ENCODE peak calls at places on chromosomes 4 and X, in nine cellular contexts. One of them, this sample, is unnamed.
A peak's percentile ranks its signal among the peaks of the same experiment; 100 is the strongest.

GRCh38 chr4:48255130-48255958 is 14.3 kb downstream of the TEC start:
- DNase-seq in GM06990: no peak
- DNase-seq in AG09309: no peak
- DNase-seq in HL-60: no peak
- DNase-seq in pancreas: no peak
- DNase-seq in CD4-positive, CD25-positive, alpha-beta regulatory T cell: no peak
- DNase-seq in uterus: no peak
- DNase-seq in coronary artery: no peak
- DNase-seq in kidney: no peak
- DNase-seq in this sample: no peak

GRCh38 chr4:4685810-4686209 is 144.0 kb upstream of the STX18 start:
- DNase-seq in GM06990: no peak
- DNase-seq in AG09309: no peak
- DNase-seq in coronary artery: no peak
- DNase-seq in CD4-positive, CD25-positive, alpha-beta regulatory T cell: no peak
- DNase-seq in pancreas: no peak
- DNase-seq in HL-60: no peak
- DNase-seq in uterus: no peak
- DNase-seq in kidney: no peak
- DNase-seq in this sample: peak; percentile 69

GRCh38 chrX:9207142-9207541 is 173.2 kb upstream of the FAM9B start:
- DNase-seq in HL-60: no peak
- DNase-seq in uterus: peak; percentile 26
- DNase-seq in AG09309: no peak
- DNase-seq in CD4-positive, CD25-positive, alpha-beta regulatory T cell: no peak
- DNase-seq in GM06990: no peak
- DNase-seq in kidney: peak; percentile 83
- DNase-seq in coronary artery: no peak
- DNase-seq in pancreas: no peak
- DNase-seq in this sample: peak; percentile 21

GRCh38 chr4:186592450-186592849 is 37.1 kb upstream of the MTNR1A start:
- DNase-seq in pancreas: no peak
- DNase-seq in GM06990: no peak
- DNase-seq in HL-60: no peak
- DNase-seq in AG09309: no peak
- DNase-seq in coronary artery: no peak
- DNase-seq in CD4-positive, CD25-positive, alpha-beta regulatory T cell: no peak
- DNase-seq in uterus: no peak
- DNase-seq in kidney: no peak
- DNase-seq in this sample: no peak

GRCh38 chr4:79164961-79165610 is 160.8 kb downstream of the NAA11 start:
- DNase-seq in GM06990: no peak
- DNase-seq in uterus: no peak
- DNase-seq in AG09309: no peak
- DNase-seq in coronary artery: no peak
- DNase-seq in pancreas: no peak
- DNase-seq in CD4-positive, CD25-positive, alpha-beta regulatory T cell: no peak
- DNase-seq in HL-60: peak; percentile 65
- DNase-seq in kidney: no peak
- DNase-seq in this sample: no peak

GRCh38 chrX:44431206-44431605 is 87.7 kb upstream of the EFHC2 start:
- DNase-seq in AG09309: no peak
- DNase-seq in GM06990: no peak
- DNase-seq in CD4-positive, CD25-positive, alpha-beta regulatory T cell: no peak
- DNase-seq in uterus: no peak
- DNase-seq in kidney: no peak
- DNase-seq in HL-60: no peak
- DNase-seq in coronary artery: no peak
- DNase-seq in pancreas: no peak
- DNase-seq in this sample: no peak

GRCh38 chr4:27861802-27862201 is 1001.2 kb downstream of the STIM2 start:
- DNase-seq in uterus: no peak
- DNase-seq in kidney: no peak
- DNase-seq in pancreas: no peak
- DNase-seq in AG09309: peak; percentile 39
- DNase-seq in coronary artery: no peak
- DNase-seq in GM06990: no peak
- DNase-seq in CD4-positive, CD25-positive, alpha-beta regulatory T cell: no peak
- DNase-seq in HL-60: no peak
- DNase-seq in this sample: peak; percentile 42

GRCh38 chrX:138775501-138775900 is 64.0 kb upstream of the FGF13 start:
- DNase-seq in AG09309: no peak
- DNase-seq in CD4-positive, CD25-positive, alpha-beta regulatory T cell: peak; percentile 11
- DNase-seq in HL-60: no peak
- DNase-seq in kidney: no peak
- DNase-seq in uterus: no peak
- DNase-seq in GM06990: no peak
- DNase-seq in coronary artery: no peak
- DNase-seq in pancreas: no peak
- DNase-seq in this sample: peak; percentile 38

GRCh38 chr4:95548738-95549245 is at the start of gene UNC5C:
- DNase-seq in CD4-positive, CD25-positive, alpha-beta regulatory T cell: no peak
- DNase-seq in uterus: peak; percentile 83
- DNase-seq in pancreas: peak; percentile 66
- DNase-seq in HL-60: peak; percentile 72
- DNase-seq in AG09309: no peak
- DNase-seq in GM06990: peak; percentile 12
- DNase-seq in kidney: peak; percentile 92
- DNase-seq in coronary artery: peak; percentile 96
- DNase-seq in this sample: peak; percentile 38

GRCh38 chr4:56026596-56026995 is 77.9 kb downstream of the CEP135 start:
- DNase-seq in coronary artery: no peak
- DNase-seq in CD4-positive, CD25-positive, alpha-beta regulatory T cell: no peak
- DNase-seq in GM06990: no peak
- DNase-seq in uterus: no peak
- DNase-seq in AG09309: no peak
- DNase-seq in kidney: no peak
- DNase-seq in pancreas: no peak
- DNase-seq in HL-60: no peak
- DNase-seq in this sample: no peak

GRCh38 chr4:8316251-8316771 is 46.8 kb downstream of the HTRA3 start:
- DNase-seq in AG09309: no peak
- DNase-seq in coronary artery: no peak
- DNase-seq in pancreas: peak; percentile 49
- DNase-seq in HL-60: no peak
- DNase-seq in GM06990: no peak
- DNase-seq in kidney: peak; percentile 79
- DNase-seq in CD4-positive, CD25-positive, alpha-beta regulatory T cell: no peak
- DNase-seq in uterus: no peak
- DNase-seq in this sample: no peak

GRCh38 chr4:73668806-73669205 is 48.6 kb upstream of the RASSF6 start:
- DNase-seq in coronary artery: no peak
- DNase-seq in AG09309: no peak
- DNase-seq in GM06990: no peak
- DNase-seq in kidney: no peak
- DNase-seq in uterus: no peak
- DNase-seq in pancreas: no peak
- DNase-seq in HL-60: no peak
- DNase-seq in CD4-positive, CD25-positive, alpha-beta regulatory T cell: no peak
- DNase-seq in this sample: no peak

GRCh38 chr4:73664470-73664869 is 44.2 kb upstream of the RASSF6 start:
- DNase-seq in pancreas: no peak
- DNase-seq in HL-60: no peak
- DNase-seq in coronary artery: no peak
- DNase-seq in AG09309: no peak
- DNase-seq in GM06990: no peak
- DNase-seq in uterus: no peak
- DNase-seq in CD4-positive, CD25-positive, alpha-beta regulatory T cell: no peak
- DNase-seq in kidney: no peak
- DNase-seq in this sample: no peak

GRCh38 chr4:73673286-73673685 is 53.0 kb upstream of the RASSF6 start:
- DNase-seq in AG09309: no peak
- DNase-seq in HL-60: no peak
- DNase-seq in kidney: no peak
- DNase-seq in GM06990: no peak
- DNase-seq in CD4-positive, CD25-positive, alpha-beta regulatory T cell: no peak
- DNase-seq in pancreas: no peak
- DNase-seq in coronary artery: no peak
- DNase-seq in uterus: no peak
- DNase-seq in this sample: no peak

GRCh38 chr4:73674451-73674919 is 54.2 kb upstream of the RASSF6 start:
- DNase-seq in uterus: no peak
- DNase-seq in coronary artery: no peak
- DNase-seq in GM06990: no peak
- DNase-seq in HL-60: no peak
- DNase-seq in AG09309: no peak
- DNase-seq in CD4-positive, CD25-positive, alpha-beta regulatory T cell: no peak
- DNase-seq in kidney: no peak
- DNase-seq in pancreas: no peak
- DNase-seq in this sample: peak; percentile 16

DNA sequence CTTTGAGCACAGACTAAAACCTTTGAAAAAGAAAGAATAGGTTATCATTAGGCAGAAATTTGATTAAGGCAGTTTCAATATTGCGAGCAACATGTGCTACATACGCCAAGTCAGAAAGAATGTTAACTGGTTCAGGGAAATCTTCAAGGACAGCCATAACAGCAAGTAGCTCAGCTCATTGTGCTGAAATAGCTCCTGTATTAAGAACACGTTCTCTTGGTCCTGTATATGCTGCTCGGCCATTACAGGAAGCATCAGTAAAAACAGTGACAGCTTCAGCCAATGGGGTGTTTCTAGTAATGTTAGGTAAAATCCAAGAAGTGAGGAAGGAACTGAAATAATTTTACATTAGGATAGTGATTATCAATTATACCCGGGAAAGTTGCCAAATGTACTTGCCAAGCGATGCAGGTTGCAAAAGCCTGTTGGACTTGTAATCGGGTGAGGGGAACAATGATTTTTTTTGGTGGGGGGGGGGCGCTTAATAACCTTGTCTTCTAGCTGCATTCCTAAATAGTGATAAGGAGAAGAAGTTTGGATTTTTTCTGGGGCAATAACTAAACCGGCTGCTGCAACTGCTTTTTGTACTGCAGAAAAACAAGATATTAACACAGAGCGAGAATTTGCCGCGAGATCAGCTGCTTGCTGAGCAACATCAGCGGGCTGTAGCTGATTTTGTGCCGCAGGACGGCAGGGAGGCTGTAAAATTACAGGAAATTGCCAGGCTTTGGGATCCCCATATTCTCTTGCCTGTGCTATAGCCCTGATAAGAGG is 49.4 kb upstream of the RASSF6 start:
- DNase-seq in uterus: no peak
- DNase-seq in CD4-positive, CD25-positive, alpha-beta regulatory T cell: no peak
- DNase-seq in coronary artery: no peak
- DNase-seq in HL-60: no peak
- DNase-seq in kidney: no peak
- DNase-seq in pancreas: no peak
- DNase-seq in AG09309: no peak
- DNase-seq in GM06990: no peak
- DNase-seq in this sample: peak; percentile 23
- H3K4me3 ChIP-seq in uterus: peak overlapping the region; percentile 9
- H3K4me3 ChIP-seq in CD4-positive, CD25-positive, alpha-beta regulatory T cell: no peak overlapping the region
- H3K4me3 ChIP-seq in coronary artery: peak overlapping the region; percentile 48
- H3K4me3 ChIP-seq in HL-60: no peak overlapping the region
- H3K4me3 ChIP-seq in kidney: no peak overlapping the region
- H3K4me3 ChIP-seq in pancreas: no peak overlapping the region
- H3K4me3 ChIP-seq in AG09309: no peak overlapping the region
- H3K4me3 ChIP-seq in GM06990: no peak overlapping the region
- H3K4me3 ChIP-seq in this sample: no peak overlapping the region

GRCh38 chr4:174217273-174218126 is 66.0 kb downstream of the FBXO8 start:
- DNase-seq in GM06990: no peak
- DNase-seq in CD4-positive, CD25-positive, alpha-beta regulatory T cell: no peak
- DNase-seq in pancreas: peak; percentile 64
- DNase-seq in coronary artery: no peak
- DNase-seq in uterus: no peak
- DNase-seq in AG09309: peak; percentile 31
- DNase-seq in kidney: peak; percentile 63
- DNase-seq in HL-60: no peak
- DNase-seq in this sample: peak; percentile 51
- H3K4me3 ChIP-seq in GM06990: no peak overlapping the region
- H3K4me3 ChIP-seq in CD4-positive, CD25-positive, alpha-beta regulatory T cell: peak overlapping the region; percentile 18
- H3K4me3 ChIP-seq in pancreas: no peak overlapping the region
- H3K4me3 ChIP-seq in coronary artery: peak overlapping the region; percentile 69
- H3K4me3 ChIP-seq in uterus: peak overlapping the region; percentile 31
- H3K4me3 ChIP-seq in AG09309: peak overlapping the region; percentile 40
- H3K4me3 ChIP-seq in kidney: peak overlapping the region; percentile 30
- H3K4me3 ChIP-seq in HL-60: no peak overlapping the region
- H3K4me3 ChIP-seq in this sample: peak overlapping the region; percentile 31

GRCh38 chrX:530726-531610 is 99.6 kb upstream of the SHOX start:
- DNase-seq in uterus: no peak
- DNase-seq in kidney: no peak
- DNase-seq in GM06990: no peak
- DNase-seq in AG09309: no peak
- DNase-seq in CD4-positive, CD25-positive, alpha-beta regulatory T cell: no peak
- DNase-seq in coronary artery: no peak
- DNase-seq in pancreas: no peak
- DNase-seq in HL-60: no peak
- DNase-seq in this sample: no peak

GRCh38 chrX:536616-537015 is 94.0 kb upstream of the SHOX start:
- DNase-seq in AG09309: no peak
- DNase-seq in HL-60: no peak
- DNase-seq in CD4-positive, CD25-positive, alpha-beta regulatory T cell: no peak
- DNase-seq in coronary artery: no peak
- DNase-seq in uterus: no peak
- DNase-seq in pancreas: no peak
- DNase-seq in GM06990: no peak
- DNase-seq in kidney: no peak
- DNase-seq in this sample: no peak

GRCh38 chrX:526295-527224 is 104.0 kb upstream of the SHOX start:
- DNase-seq in coronary artery: no peak
- DNase-seq in HL-60: no peak
- DNase-seq in kidney: no peak
- DNase-seq in AG09309: no peak
- DNase-seq in CD4-positive, CD25-positive, alpha-beta regulatory T cell: peak; percentile 28
- DNase-seq in GM06990: no peak
- DNase-seq in pancreas: no peak
- DNase-seq in uterus: no peak
- DNase-seq in this sample: no peak

GRCh38 chrX:534804-535203 is 95.8 kb upstream of the SHOX start:
- DNase-seq in CD4-positive, CD25-positive, alpha-beta regulatory T cell: no peak
- DNase-seq in pancreas: no peak
- DNase-seq in GM06990: no peak
- DNase-seq in coronary artery: no peak
- DNase-seq in AG09309: no peak
- DNase-seq in kidney: no peak
- DNase-seq in HL-60: no peak
- DNase-seq in uterus: no peak
- DNase-seq in this sample: no peak

DNA sequence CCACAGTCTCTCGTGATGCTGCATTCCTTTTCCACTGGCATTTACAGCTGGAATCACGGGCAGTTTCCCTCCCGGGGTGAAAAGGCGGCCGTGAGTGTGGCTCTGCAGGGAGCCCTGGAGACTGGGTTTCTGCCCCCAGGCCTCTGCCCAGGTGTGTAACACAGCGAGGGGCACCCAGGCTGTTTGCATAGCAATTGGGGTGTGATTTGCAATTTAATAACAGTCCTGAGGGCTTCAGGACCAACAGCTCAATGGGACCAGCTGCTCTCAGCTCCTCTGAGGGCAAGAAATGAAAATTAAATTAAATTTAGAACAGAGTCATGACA is 99.0 kb upstream of the SHOX start:
- DNase-seq in CD4-positive, CD25-positive, alpha-beta regulatory T cell: no peak
- DNase-seq in GM06990: no peak
- DNase-seq in kidney: no peak
- DNase-seq in HL-60: no peak
- DNase-seq in coronary artery: no peak
- DNase-seq in AG09309: no peak
- DNase-seq in pancreas: no peak
- DNase-seq in uterus: no peak
- DNase-seq in this sample: no peak
- H3K4me3 ChIP-seq in CD4-positive, CD25-positive, alpha-beta regulatory T cell: no peak overlapping the region
- H3K4me3 ChIP-seq in GM06990: no peak overlapping the region
- H3K4me3 ChIP-seq in kidney: no peak overlapping the region
- H3K4me3 ChIP-seq in HL-60: no peak overlapping the region
- H3K4me3 ChIP-seq in coronary artery: no peak overlapping the region
- H3K4me3 ChIP-seq in AG09309: no peak overlapping the region
- H3K4me3 ChIP-seq in pancreas: no peak overlapping the region
- H3K4me3 ChIP-seq in uterus: no peak overlapping the region
- H3K4me3 ChIP-seq in this sample: no peak overlapping the region

GRCh38 chrX:74119016-74119910 is 184.7 kb upstream of the ZCCHC13 start:
- DNase-seq in pancreas: no peak
- DNase-seq in CD4-positive, CD25-positive, alpha-beta regulatory T cell: no peak
- DNase-seq in coronary artery: no peak
- DNase-seq in HL-60: peak; percentile 14
- DNase-seq in kidney: no peak
- DNase-seq in GM06990: no peak
- DNase-seq in AG09309: no peak
- DNase-seq in uterus: no peak
- DNase-seq in this sample: peak; percentile 12
- H3K4me3 ChIP-seq in pancreas: no peak overlapping the region
- H3K4me3 ChIP-seq in CD4-positive, CD25-positive, alpha-beta regulatory T cell: no peak overlapping the region
- H3K4me3 ChIP-seq in coronary artery: no peak overlapping the region
- H3K4me3 ChIP-seq in HL-60: no peak overlapping the region
- H3K4me3 ChIP-seq in kidney: no peak overlapping the region
- H3K4me3 ChIP-seq in GM06990: no peak overlapping the region
- H3K4me3 ChIP-seq in AG09309: no peak overlapping the region
- H3K4me3 ChIP-seq in uterus: no peak overlapping the region
- H3K4me3 ChIP-seq in this sample: no peak overlapping the region

This sample was measured in choroid plexus epithelial cell.